ENCODE peak calls at places on chromosomes 13 and 19, in five cellular contexts. Y is psoas muscle, R is left ventricle myocardium inferior, T is mesothelial cell of epicardium, K is fibroblast of the aortic adventitia. V is an unnamed sample.

GRCh38 chr13:101025519-101025918 is 350.9 kb upstream of the TMTC4 start:
- DNase-seq in Y (no peak), R (no peak), T (no peak), K (no peak), V (no peak)

GRCh38 chr19:41844601-41845000 is at the start of gene LYPD4:
- DNase-seq in Y (no peak), R (no peak), T (no peak), K (no peak), V (no peak)

GRCh38 chr13:112601351-112601750 is 13.4 kb upstream of the TUBGCP3 start:
- DNase-seq in Y (no peak), R (no peak), T (no peak), K (no peak), V (no peak)

GRCh38 chr13:95067303-95067702 is 233.9 kb downstream of the ABCC4 start:
- DNase-seq in Y (no peak), R (no peak), T (no peak), K (peak), V (no peak)

GRCh38 chr13:65582160-65582559 is 1648.0 kb downstream of the PCDH9 start:
- DNase-seq in Y (no peak), R (no peak), T (no peak), K (no peak), V (no peak)

GRCh38 chr19:519449-519865 is 12.1 kb upstream of the CDC34 start:
- DNase-seq in Y (peak), R (no peak), T (no peak), K (no peak), V (no peak)

GRCh38 chr19:39099341-39099740 is 15.2 kb downstream of the ACP7 start:
- DNase-seq in Y (no peak), R (no peak), T (no peak), K (no peak), V (no peak)

GRCh38 chr19:19650331-19650730 is 6.9 kb upstream of the GMIP start:
- DNase-seq in Y (no peak), R (no peak), T (no peak), K (no peak), V (peak)

GRCh38 chr19:29978139-29978538 is 36.1 kb downstream of the URI1 start:
- DNase-seq in Y (no peak), R (no peak), T (no peak), K (peak), V (no peak)

GRCh38 chr19:53879145-53880037 is 2.6 kb upstream of the PRKCG start:
- DNase-seq in Y (peak), R (peak), T (peak), K (peak), V (peak)

GRCh38 chr13:66586489-66586888 is 643.6 kb downstream of the PCDH9 start:
- DNase-seq in Y (no peak), R (no peak), T (no peak), K (peak), V (no peak)

GRCh38 chr13:98834254-98834960 is 81.9 kb upstream of the SLC15A1 start:
- DNase-seq in Y (no peak), R (no peak), T (no peak), K (no peak), V (peak)

GRCh38 chr19:1026189-1027019 is at the start of gene CNN2:
- DNase-seq in Y (peak), R (peak), T (peak), K (peak), V (peak)

GRCh38 chr13:92197669-92198068 is 799.2 kb downstream of the GPC5 start:
- DNase-seq in Y (no peak), R (no peak), T (no peak), K (peak), V (no peak)

GRCh38 chr13:107421028-107421427 is 794.3 kb downstream of the LIG4 start:
- DNase-seq in Y (no peak), R (no peak), T (no peak), K (peak), V (no peak)

GRCh38 chr13:99659234-99659633 is 158.0 kb downstream of the TM9SF2 start:
- DNase-seq in Y (no peak), R (no peak), T (no peak), K (no peak), V (no peak)

GRCh38 chr13:79541426-79542049 is 60.6 kb downstream of the NDFIP2 start:
- DNase-seq in Y (no peak), R (no peak), T (no peak), K (peak), V (no peak)

GRCh38 chr19:41548954-41549688 is 26.8 kb upstream of the CEACAM21 start:
- DNase-seq in Y (no peak), R (no peak), T (no peak), K (no peak), V (no peak)

GRCh38 chr13:95298971-95299627 is 2.2 kb downstream of the ABCC4 start:
- DNase-seq in Y (no peak), R (no peak), T (no peak), K (peak), V (no peak)

DNA sequence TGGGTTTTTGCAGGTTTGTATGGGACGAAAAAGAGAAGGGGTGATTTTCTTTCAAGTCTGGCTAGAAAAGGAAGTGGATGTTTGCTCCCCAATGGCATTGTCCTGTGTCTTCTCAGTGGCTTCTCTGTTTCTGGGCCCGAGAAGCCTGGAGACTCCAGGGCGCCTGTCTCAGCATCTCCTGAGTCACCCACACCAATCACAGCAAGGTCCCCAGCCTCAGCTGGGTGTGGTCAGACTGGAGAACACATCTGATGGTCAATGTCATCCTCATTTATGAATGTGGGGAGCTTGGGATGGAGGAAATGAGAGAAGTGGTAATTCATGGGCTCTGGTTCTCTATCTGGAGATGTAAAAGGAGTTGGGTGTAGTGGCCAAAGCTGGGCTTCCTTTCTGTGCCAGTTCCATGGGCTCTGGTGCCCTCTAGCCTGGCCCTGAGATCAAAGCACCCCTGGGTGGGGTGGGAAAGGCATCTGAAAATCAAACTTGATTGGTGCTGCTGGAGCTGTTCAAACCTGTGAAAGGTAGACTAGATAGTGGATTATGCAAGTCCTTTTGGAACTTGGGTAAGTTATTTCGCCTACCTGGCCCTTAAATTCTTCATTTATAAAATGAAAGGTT is 13.4 kb downstream of the RASL11A start:
- DNase-seq in Y (no peak), R (no peak), T (no peak), K (peak), V (no peak)
- TF ChIP-seq CTCF in Y (peak), R (peak), T (no peak), K (peak), V (peak)

GRCh38 chr19:48636859-48637448 is at the start of gene DBP:
- DNase-seq in Y (peak), R (peak), T (no peak), K (no peak), V (no peak)
- TF ChIP-seq CTCF in Y (no peak), R (peak), T (no peak), K (peak), V (no peak)

GRCh38 chr19:15112385-15112784 is 5.2 kb downstream of the SYDE1 start:
- DNase-seq in Y (no peak), R (no peak), T (no peak), K (no peak), V (no peak)
- TF ChIP-seq CTCF in Y (no peak), R (no peak), T (no peak), K (no peak), V (no peak)

DNA sequence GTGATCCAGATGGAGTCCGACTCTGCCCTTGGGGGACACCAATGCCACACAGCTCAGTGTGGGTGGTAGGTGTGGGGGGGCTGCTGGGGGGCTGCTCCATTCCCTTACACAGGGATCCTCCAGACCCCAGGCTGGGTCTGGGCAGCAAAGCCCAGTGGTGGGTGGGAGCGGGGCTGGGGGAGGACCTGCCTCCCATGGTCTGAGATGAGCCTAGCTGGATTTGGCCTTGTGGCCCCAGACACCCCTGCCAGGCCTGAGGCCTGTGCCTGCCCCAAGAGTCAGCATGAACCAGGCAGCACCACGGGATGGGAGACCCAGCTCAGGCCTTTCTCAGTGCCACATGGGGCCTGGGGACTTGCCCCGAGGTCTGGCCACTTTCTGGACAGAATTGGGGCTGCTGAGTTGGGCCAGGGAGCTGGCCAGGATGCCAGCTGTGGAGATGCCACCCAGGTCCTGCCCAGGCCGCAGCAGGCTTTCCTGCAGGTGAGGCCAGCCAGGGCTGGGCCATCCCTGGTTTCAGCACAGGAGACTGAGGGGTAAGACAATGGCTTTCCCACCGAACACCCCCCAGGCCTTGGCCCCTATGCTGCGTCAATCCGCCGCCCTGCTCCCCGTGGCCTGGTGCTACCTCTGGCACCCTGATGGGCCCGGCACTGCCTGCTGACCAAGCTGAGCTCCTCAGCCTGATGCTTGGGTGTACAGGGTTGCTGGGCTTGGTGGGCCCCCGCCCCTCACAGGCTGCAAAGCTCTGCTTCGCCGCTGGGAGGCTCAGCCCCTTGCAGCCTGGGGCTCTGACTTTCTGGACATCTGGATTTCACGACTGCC is 24.2 kb downstream of the CEBPG start:
- DNase-seq in Y (peak), R (no peak), T (peak), K (no peak), V (no peak)
- TF ChIP-seq CTCF in Y (no peak), R (peak), T (peak), K (peak), V (no peak)

V was measured in D721Med.